ENCODE peak calls at places on chromosomes 13 and 19, in nine cellular contexts. H is Peyer's patch, Q is transverse colon, F is tibial nerve, U is uterus, K is heart left ventricle, Z is gastrocnemius medialis, X is right lobe of liver, S is IMR-90. L is an unnamed sample.

GRCh38 chr13:32581177-32581786 is 5.0 kb upstream of the PDS5B start:
- DNase-seq in H (no peak), Q (no peak), F (no peak), U (no peak), K (no peak), Z (no peak), X (no peak), S (peak; percentile 47), L (no peak)

GRCh38 chr13:41463823-41464602 is 6.7 kb downstream of the RGCC start:
- DNase-seq in H (peak; percentile 65), Q (peak; percentile 20), F (no peak), U (no peak), K (no peak), Z (no peak), X (no peak), S (no peak), L (no peak)

GRCh38 chr13:28464861-28465260 is 30.1 kb downstream of the FLT1 start:
- DNase-seq in H (no peak), Q (no peak), F (no peak), U (no peak), K (no peak), Z (no peak), X (no peak), S (no peak), L (no peak)

GRCh38 chr19:48283908-48284307 is 14.0 kb downstream of the ZNF114 start:
- DNase-seq in H (no peak), Q (no peak), F (no peak), U (no peak), K (peak; percentile 9), Z (no peak), X (no peak), S (peak; percentile 97), L (no peak)

GRCh38 chr13:64239372-64239771 is 2823.7 kb upstream of the PCDH20 start:
- DNase-seq in H (no peak), Q (no peak), F (no peak), U (no peak), K (no peak), Z (no peak), X (no peak), S (peak; percentile 70), L (no peak)

GRCh38 chr13:113976711-113977684 is 3.1 kb upstream of the C13orf46 start:
- DNase-seq in H (no peak), Q (no peak), F (no peak), U (peak; percentile 14), K (peak; percentile 50), Z (no peak), X (peak; percentile 55), S (peak; percentile 68), L (no peak)

GRCh38 chr19:17447704-17448189 is 721 bp downstream of the TMEM221 start:
- DNase-seq in H (no peak), Q (no peak), F (no peak), U (no peak), K (peak; percentile 20), Z (no peak), X (no peak), S (no peak), L (no peak)

GRCh38 chr19:4139614-4140236 is 13.7 kb upstream of the CREB3L3 start:
- DNase-seq in H (peak; percentile 85), Q (peak; percentile 94), F (peak; percentile 71), U (peak; percentile 71), K (peak; percentile 92), Z (peak; percentile 63), X (peak; percentile 85), S (peak; percentile 31), L (peak; percentile 44)

GRCh38 chr19:29564574-29565005 is 38.8 kb downstream of the VSTM2B start:
- DNase-seq in H (no peak), Q (no peak), F (no peak), U (no peak), K (no peak), Z (no peak), X (no peak), S (no peak), L (no peak)

GRCh38 chr13:60282708-60283107 is 114.3 kb upstream of the TDRD3 start:
- DNase-seq in H (no peak), Q (no peak), F (no peak), U (no peak), K (no peak), Z (no peak), X (no peak), S (no peak), L (no peak)

GRCh38 chr13:46571189-46571901 is 18.4 kb downstream of the LRCH1 start:
- DNase-seq in H (no peak), Q (no peak), F (no peak), U (no peak), K (no peak), Z (no peak), X (no peak), S (peak; percentile 76), L (no peak)

GRCh38 chr19:3555653-3556422 is 1.5 kb downstream of the MFSD12 start:
- DNase-seq in H (no peak), Q (no peak), F (no peak), U (no peak), K (no peak), Z (no peak), X (no peak), S (no peak), L (no peak)

GRCh38 chr13:107205318-107206112 is 637.6 kb upstream of the ARGLU1 start:
- DNase-seq in H (no peak), Q (peak; percentile 61), F (peak; percentile 49), U (peak; percentile 55), K (peak; percentile 74), Z (peak; percentile 14), X (peak; percentile 71), S (peak; percentile 66), L (peak; percentile 48)

GRCh38 chr13:62092536-62092935 is 676.9 kb upstream of the PCDH20 start:
- DNase-seq in H (no peak), Q (no peak), F (no peak), U (no peak), K (no peak), Z (no peak), X (no peak), S (no peak), L (no peak)

GRCh38 chr13:62092949-62093348 is 677.3 kb upstream of the PCDH20 start:
- DNase-seq in H (no peak), Q (no peak), F (no peak), U (no peak), K (no peak), Z (no peak), X (no peak), S (no peak), L (no peak)

GRCh38 chr13:62093984-62094383 is 678.3 kb upstream of the PCDH20 start:
- DNase-seq in H (no peak), Q (no peak), F (no peak), U (no peak), K (no peak), Z (no peak), X (no peak), S (no peak), L (no peak)

GRCh38 chr13:62096652-62097051 is 681.0 kb upstream of the PCDH20 start:
- DNase-seq in H (no peak), Q (no peak), F (no peak), U (no peak), K (no peak), Z (no peak), X (no peak), S (no peak), L (no peak)

GRCh38 chr13:62094937-62095336 is 679.3 kb upstream of the PCDH20 start:
- DNase-seq in H (no peak), Q (no peak), F (no peak), U (no peak), K (no peak), Z (no peak), X (no peak), S (no peak), L (no peak)
- TF ChIP-seq POLR2A in H (no peak), Q (no peak), F (no peak), U (no peak), K (no peak), Z (no peak), X (no peak), S (no peak), L (no peak)

GRCh38 chr19:55255618-55256423 is 3.0 kb downstream of the PPP6R1 start:
- DNase-seq in H (peak; percentile 79), Q (peak; percentile 42), F (no peak), U (no peak), K (no peak), Z (no peak), X (no peak), S (peak; percentile 60), L (no peak)
- H3K4me3 ChIP-seq in H (peak overlapping the region; percentile 98), Q (peak overlapping the region; percentile 95), F (no peak overlapping the region), U (no peak overlapping the region), K (peak overlapping the region; percentile 80), Z (peak overlapping the region; percentile 80), X (peak overlapping the region; percentile 96), S (no peak overlapping the region), L (peak overlapping the region; percentile 19)

GRCh38 chr19:39098365-39099269 is 14.4 kb downstream of the ACP7 start:
- DNase-seq in H (no peak), Q (no peak), F (no peak), U (no peak), K (no peak), Z (no peak), X (no peak), S (no peak), L (no peak)
- H3K27me3 ChIP-seq in H (no peaks in the 10 kb centered on the region), Q (peaks cover 49% of the 10 kb centered on the region), F (peaks cover 39% of the 10 kb centered on the region), U (peaks cover 4% of the 10 kb centered on the region), K (peaks cover 16% of the 10 kb centered on the region), Z (peaks cover 16% of the 10 kb centered on the region), X (no peaks in the 10 kb centered on the region), S (peaks cover 17% of the 10 kb centered on the region), L (peaks cover 18% of the 10 kb centered on the region)

GRCh38 chr13:19958119-19959111 is at the start of gene ZMYM2:
- DNase-seq in H (peak; percentile 96), Q (peak; percentile 99), F (peak; percentile 96), U (peak; percentile 99), K (peak; percentile 100), Z (peak; percentile 98), X (peak; percentile 100), S (peak; percentile 95), L (peak; percentile 98)
- TF ChIP-seq POLR2A in H (peak; percentile 74), Q (peak; percentile 86), F (no peak), U (peak; percentile 77), K (peak; percentile 11), Z (peak; percentile 80), X (peak; percentile 74), S (peak; percentile 77), L (peak; percentile 71)

GRCh38 chr13:93227280-93227905 is 786 bp downstream of the GPC6 start:
- DNase-seq in H (no peak), Q (peak; percentile 11), F (peak; percentile 16), U (no peak), K (no peak), Z (no peak), X (peak; percentile 69), S (peak; percentile 52), L (no peak)

GRCh38 chr13:93224545-93224944 is 2.1 kb upstream of the GPC6 start:
- DNase-seq in H (no peak), Q (no peak), F (no peak), U (no peak), K (no peak), Z (no peak), X (no peak), S (peak; percentile 39), L (no peak)

GRCh38 chr13:93226623-93227279 is at the start of gene GPC6:
- DNase-seq in H (no peak), Q (peak; percentile 18), F (peak; percentile 23), U (no peak), K (no peak), Z (no peak), X (peak; percentile 58), S (peak; percentile 95), L (no peak)

GRCh38 chr13:93226065-93226622 is 463 bp upstream of the GPC6 start:
- DNase-seq in H (no peak), Q (no peak), F (no peak), U (no peak), K (no peak), Z (no peak), X (no peak), S (no peak), L (no peak)

GRCh38 chr13:93225610-93226009 is 997 bp upstream of the GPC6 start:
- DNase-seq in H (no peak), Q (no peak), F (no peak), U (no peak), K (no peak), Z (no peak), X (no peak), S (no peak), L (no peak)
- H3K4me3 ChIP-seq in H (no peak overlapping the region), Q (no peak overlapping the region), F (no peak overlapping the region), U (no peak overlapping the region), K (no peak overlapping the region), Z (no peak overlapping the region), X (peak overlapping the region; percentile 80), S (no peak overlapping the region), L (no peak overlapping the region)

L was measured in breast epithelium.